ENCODE peak calls at places on chromosome 3, in nine cellular contexts. One of them, this sample, is unnamed.

GRCh38 chr3:100665230-100665629 is 44.1 kb upstream of the TFG start:
- DNase-seq in upper lobe of left lung: no peak
- DNase-seq in GM12878: peak
- DNase-seq in K562: no peak
- DNase-seq in stomach: no peak
- DNase-seq in SK-N-SH: no peak
- DNase-seq in HepG2: no peak
- DNase-seq in suprapubic skin: no peak
- DNase-seq in transverse colon: no peak
- DNase-seq in this sample: no peak

GRCh38 chr3:196398782-196399181 is 33.4 kb downstream of the UBXN7 start:
- DNase-seq in SK-N-SH: no peak
- DNase-seq in GM12878: no peak
- DNase-seq in stomach: no peak
- DNase-seq in transverse colon: no peak
- DNase-seq in suprapubic skin: no peak
- DNase-seq in K562: no peak
- DNase-seq in upper lobe of left lung: no peak
- DNase-seq in HepG2: no peak
- DNase-seq in this sample: no peak

GRCh38 chr3:148711981-148712666 is 14.4 kb downstream of the AGTR1 start:
- DNase-seq in SK-N-SH: no peak
- DNase-seq in transverse colon: no peak
- DNase-seq in suprapubic skin: no peak
- DNase-seq in HepG2: peak
- DNase-seq in K562: no peak
- DNase-seq in stomach: no peak
- DNase-seq in GM12878: no peak
- DNase-seq in upper lobe of left lung: no peak
- DNase-seq in this sample: no peak

GRCh38 chr3:38255627-38256026 is 10.0 kb upstream of the SLC22A13 start:
- DNase-seq in transverse colon: no peak
- DNase-seq in stomach: no peak
- DNase-seq in upper lobe of left lung: no peak
- DNase-seq in GM12878: no peak
- DNase-seq in HepG2: no peak
- DNase-seq in SK-N-SH: no peak
- DNase-seq in K562: no peak
- DNase-seq in suprapubic skin: no peak
- DNase-seq in this sample: no peak

GRCh38 chr3:108524547-108524946 is 14.2 kb upstream of the MYH15 start:
- DNase-seq in HepG2: no peak
- DNase-seq in stomach: no peak
- DNase-seq in SK-N-SH: no peak
- DNase-seq in transverse colon: no peak
- DNase-seq in suprapubic skin: no peak
- DNase-seq in GM12878: no peak
- DNase-seq in K562: no peak
- DNase-seq in upper lobe of left lung: no peak
- DNase-seq in this sample: no peak

GRCh38 chr3:149383703-149384102 is 6.3 kb upstream of the TM4SF1 start:
- DNase-seq in stomach: no peak
- DNase-seq in HepG2: no peak
- DNase-seq in suprapubic skin: no peak
- DNase-seq in K562: no peak
- DNase-seq in GM12878: no peak
- DNase-seq in upper lobe of left lung: no peak
- DNase-seq in transverse colon: no peak
- DNase-seq in SK-N-SH: no peak
- DNase-seq in this sample: no peak

GRCh38 chr3:44914936-44915335 is 40.5 kb downstream of the TGM4 start:
- DNase-seq in transverse colon: no peak
- DNase-seq in suprapubic skin: no peak
- DNase-seq in upper lobe of left lung: peak
- DNase-seq in HepG2: no peak
- DNase-seq in K562: peak
- DNase-seq in SK-N-SH: peak
- DNase-seq in GM12878: no peak
- DNase-seq in stomach: no peak
- DNase-seq in this sample: no peak

GRCh38 chr3:65779393-65779792 is 259.3 kb downstream of the MAGI1 start:
- DNase-seq in GM12878: no peak
- DNase-seq in stomach: no peak
- DNase-seq in upper lobe of left lung: no peak
- DNase-seq in suprapubic skin: no peak
- DNase-seq in SK-N-SH: no peak
- DNase-seq in HepG2: no peak
- DNase-seq in transverse colon: no peak
- DNase-seq in K562: no peak
- DNase-seq in this sample: no peak

GRCh38 chr3:128922804-128923459 is 43.5 kb downstream of the ACAD9 start:
- DNase-seq in stomach: no peak
- DNase-seq in transverse colon: no peak
- DNase-seq in GM12878: no peak
- DNase-seq in upper lobe of left lung: no peak
- DNase-seq in SK-N-SH: no peak
- DNase-seq in suprapubic skin: no peak
- DNase-seq in HepG2: no peak
- DNase-seq in K562: no peak
- DNase-seq in this sample: no peak

GRCh38 chr3:31488475-31489017 is 44.2 kb upstream of the STT3B start:
- DNase-seq in K562: no peak
- DNase-seq in GM12878: no peak
- DNase-seq in SK-N-SH: no peak
- DNase-seq in upper lobe of left lung: no peak
- DNase-seq in suprapubic skin: no peak
- DNase-seq in HepG2: no peak
- DNase-seq in stomach: no peak
- DNase-seq in transverse colon: no peak
- DNase-seq in this sample: no peak

GRCh38 chr3:11084098-11084497 is 70.2 kb upstream of the HRH1 start:
- DNase-seq in HepG2: no peak
- DNase-seq in transverse colon: no peak
- DNase-seq in stomach: no peak
- DNase-seq in upper lobe of left lung: no peak
- DNase-seq in K562: no peak
- DNase-seq in SK-N-SH: peak
- DNase-seq in GM12878: no peak
- DNase-seq in suprapubic skin: no peak
- DNase-seq in this sample: no peak

GRCh38 chr3:125231895-125232294 is 19.3 kb upstream of the SLC12A8 start:
- DNase-seq in transverse colon: no peak
- DNase-seq in SK-N-SH: no peak
- DNase-seq in upper lobe of left lung: no peak
- DNase-seq in GM12878: no peak
- DNase-seq in K562: no peak
- DNase-seq in suprapubic skin: no peak
- DNase-seq in HepG2: no peak
- DNase-seq in stomach: no peak
- DNase-seq in this sample: no peak

GRCh38 chr3:18153571-18154173 is 271.5 kb downstream of the SATB1 start:
- DNase-seq in GM12878: no peak
- DNase-seq in transverse colon: no peak
- DNase-seq in upper lobe of left lung: no peak
- DNase-seq in stomach: no peak
- DNase-seq in suprapubic skin: no peak
- DNase-seq in HepG2: no peak
- DNase-seq in K562: no peak
- DNase-seq in SK-N-SH: no peak
- DNase-seq in this sample: no peak

GRCh38 chr3:69770219-69770618 is 31.0 kb downstream of the MITF start:
- DNase-seq in GM12878: no peak
- DNase-seq in HepG2: no peak
- DNase-seq in transverse colon: no peak
- DNase-seq in stomach: no peak
- DNase-seq in upper lobe of left lung: no peak
- DNase-seq in K562: no peak
- DNase-seq in suprapubic skin: no peak
- DNase-seq in SK-N-SH: no peak
- DNase-seq in this sample: no peak

GRCh38 chr3:152323834-152324233 is 55.1 kb downstream of the MBNL1 start:
- DNase-seq in K562: no peak
- DNase-seq in GM12878: peak
- DNase-seq in upper lobe of left lung: no peak
- DNase-seq in SK-N-SH: no peak
- DNase-seq in HepG2: no peak
- DNase-seq in suprapubic skin: no peak
- DNase-seq in transverse colon: no peak
- DNase-seq in stomach: no peak
- DNase-seq in this sample: no peak

DNA sequence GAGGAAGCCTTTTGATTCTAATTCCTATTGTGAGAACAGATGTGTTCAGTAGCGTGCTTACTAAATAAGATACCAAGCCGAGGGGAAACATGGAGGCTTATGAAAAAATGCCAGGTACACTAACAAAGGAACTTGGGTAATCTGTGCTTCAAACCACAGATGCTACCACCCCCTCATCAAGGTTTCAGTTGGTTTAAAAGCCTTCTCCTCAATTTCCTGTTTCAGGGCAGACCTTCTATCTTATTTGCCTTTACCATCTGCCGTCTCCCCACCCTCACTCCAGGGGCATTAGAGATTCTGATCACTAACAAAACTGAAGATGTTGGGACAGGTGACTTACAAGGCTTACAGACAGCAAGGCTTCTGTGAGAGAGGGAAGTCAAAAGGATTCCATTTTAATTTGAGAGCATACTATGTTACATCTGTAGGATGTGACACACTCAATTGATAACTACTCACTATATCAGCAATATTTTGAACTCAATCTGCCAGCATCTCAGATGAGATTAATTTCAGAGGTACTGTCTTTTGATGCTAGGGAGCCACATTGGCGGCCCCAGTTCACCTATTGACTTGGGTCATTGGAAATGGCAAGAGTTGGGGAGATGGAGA is 60.6 kb upstream of the PLCL2 start:
- DNase-seq in GM12878: peak
- DNase-seq in HepG2: no peak
- DNase-seq in suprapubic skin: no peak
- DNase-seq in K562: no peak
- DNase-seq in transverse colon: no peak
- DNase-seq in stomach: no peak
- DNase-seq in SK-N-SH: no peak
- DNase-seq in upper lobe of left lung: no peak
- DNase-seq in this sample: no peak
- TF ChIP-seq EP300 in GM12878: no peak
- TF ChIP-seq EP300 in HepG2: no peak
- TF ChIP-seq EP300 in suprapubic skin: no peak
- TF ChIP-seq EP300 in K562: no peak
- TF ChIP-seq EP300 in transverse colon: no peak
- TF ChIP-seq EP300 in stomach: no peak
- TF ChIP-seq EP300 in SK-N-SH: no peak
- TF ChIP-seq EP300 in upper lobe of left lung: no peak
- TF ChIP-seq EP300 in this sample: no peak

GRCh38 chr3:23926736-23927135 is 9.8 kb downstream of the RPL15 start:
- DNase-seq in stomach: no peak
- DNase-seq in suprapubic skin: no peak
- DNase-seq in HepG2: no peak
- DNase-seq in K562: no peak
- DNase-seq in SK-N-SH: no peak
- DNase-seq in GM12878: no peak
- DNase-seq in transverse colon: no peak
- DNase-seq in upper lobe of left lung: no peak
- DNase-seq in this sample: no peak

GRCh38 chr3:23921052-23921511 is 4.2 kb downstream of the RPL15 start:
- DNase-seq in K562: no peak
- DNase-seq in suprapubic skin: no peak
- DNase-seq in stomach: no peak
- DNase-seq in upper lobe of left lung: no peak
- DNase-seq in SK-N-SH: no peak
- DNase-seq in GM12878: no peak
- DNase-seq in HepG2: no peak
- DNase-seq in transverse colon: no peak
- DNase-seq in this sample: no peak

GRCh38 chr3:23926246-23926645 is 9.3 kb downstream of the RPL15 start:
- DNase-seq in GM12878: no peak
- DNase-seq in K562: no peak
- DNase-seq in transverse colon: no peak
- DNase-seq in SK-N-SH: no peak
- DNase-seq in stomach: no peak
- DNase-seq in suprapubic skin: no peak
- DNase-seq in HepG2: no peak
- DNase-seq in upper lobe of left lung: no peak
- DNase-seq in this sample: no peak

GRCh38 chr3:23920151-23920655 is 3.3 kb downstream of the RPL15 start:
- DNase-seq in upper lobe of left lung: no peak
- DNase-seq in suprapubic skin: no peak
- DNase-seq in SK-N-SH: no peak
- DNase-seq in HepG2: no peak
- DNase-seq in stomach: no peak
- DNase-seq in GM12878: no peak
- DNase-seq in transverse colon: no peak
- DNase-seq in K562: no peak
- DNase-seq in this sample: no peak

DNA sequence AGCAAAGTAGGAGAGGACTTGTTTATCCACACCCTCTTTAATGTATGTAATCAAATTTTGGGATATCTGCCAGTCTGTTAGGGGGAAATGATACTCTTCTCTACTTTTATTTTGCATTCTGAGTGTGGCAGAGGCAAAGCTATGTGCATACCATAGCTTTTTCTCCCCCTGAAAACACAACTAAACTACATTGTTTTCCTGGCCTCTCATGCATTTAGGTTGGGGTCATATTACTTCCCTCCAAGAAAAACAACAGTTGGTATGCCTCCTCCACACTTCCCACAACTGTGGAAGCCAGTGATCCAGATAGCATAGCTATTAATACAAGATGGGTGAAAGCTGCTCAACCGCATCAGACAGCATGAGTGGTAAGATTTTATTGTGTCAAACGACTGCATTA is 6.9 kb downstream of the RPL15 start:
- DNase-seq in suprapubic skin: no peak
- DNase-seq in SK-N-SH: no peak
- DNase-seq in upper lobe of left lung: no peak
- DNase-seq in transverse colon: no peak
- DNase-seq in stomach: no peak
- DNase-seq in HepG2: no peak
- DNase-seq in GM12878: no peak
- DNase-seq in K562: no peak
- DNase-seq in this sample: no peak
- TF ChIP-seq EP300 in suprapubic skin: no peak
- TF ChIP-seq EP300 in SK-N-SH: no peak
- TF ChIP-seq EP300 in upper lobe of left lung: no peak
- TF ChIP-seq EP300 in transverse colon: no peak
- TF ChIP-seq EP300 in stomach: no peak
- TF ChIP-seq EP300 in HepG2: no peak
- TF ChIP-seq EP300 in GM12878: no peak
- TF ChIP-seq EP300 in K562: peak
- TF ChIP-seq EP300 in this sample: no peak

GRCh38 chr3:82494977-82495489 is 733.6 kb upstream of the GBE1 start:
- DNase-seq in stomach: no peak
- DNase-seq in GM12878: no peak
- DNase-seq in transverse colon: no peak
- DNase-seq in HepG2: no peak
- DNase-seq in suprapubic skin: no peak
- DNase-seq in K562: no peak
- DNase-seq in upper lobe of left lung: no peak
- DNase-seq in SK-N-SH: no peak
- DNase-seq in this sample: no peak
- TF ChIP-seq EP300 in stomach: no peak
- TF ChIP-seq EP300 in GM12878: no peak
- TF ChIP-seq EP300 in transverse colon: no peak
- TF ChIP-seq EP300 in HepG2: no peak
- TF ChIP-seq EP300 in suprapubic skin: no peak
- TF ChIP-seq EP300 in K562: no peak
- TF ChIP-seq EP300 in upper lobe of left lung: no peak
- TF ChIP-seq EP300 in SK-N-SH: no peak
- TF ChIP-seq EP300 in this sample: no peak

GRCh38 chr3:28053759-28054158 is 187.7 kb upstream of the CMC1 start:
- DNase-seq in SK-N-SH: no peak
- DNase-seq in HepG2: no peak
- DNase-seq in upper lobe of left lung: no peak
- DNase-seq in GM12878: no peak
- DNase-seq in stomach: no peak
- DNase-seq in suprapubic skin: no peak
- DNase-seq in transverse colon: no peak
- DNase-seq in K562: no peak
- DNase-seq in this sample: no peak
- TF ChIP-seq EP300 in SK-N-SH: no peak
- TF ChIP-seq EP300 in HepG2: no peak
- TF ChIP-seq EP300 in upper lobe of left lung: no peak
- TF ChIP-seq EP300 in GM12878: no peak
- TF ChIP-seq EP300 in stomach: no peak
- TF ChIP-seq EP300 in suprapubic skin: no peak
- TF ChIP-seq EP300 in transverse colon: no peak
- TF ChIP-seq EP300 in K562: no peak
- TF ChIP-seq EP300 in this sample: no peak